ENCODE peak calls at places on chromosome 4, in nine cellular contexts. One of them, this sample, is unnamed.

GRCh38 chr4:186676531-186677158 is 47.0 kb downstream of the FAT1 start:
- DNase-seq in colonic mucosa: no peak
- DNase-seq in thoracic aorta: no peak
- DNase-seq in CD8-positive, alpha-beta memory T cell: no peak
- DNase-seq in astrocyte of the spinal cord: peak
- DNase-seq in adipocyte: peak
- DNase-seq in pancreas: no peak
- DNase-seq in testis: no peak
- DNase-seq in IMR-90: peak
- DNase-seq in this sample: peak

GRCh38 chr4:24846716-24847115 is 51.3 kb downstream of the SOD3 start:
- DNase-seq in colonic mucosa: no peak
- DNase-seq in thoracic aorta: no peak
- DNase-seq in CD8-positive, alpha-beta memory T cell: no peak
- DNase-seq in astrocyte of the spinal cord: no peak
- DNase-seq in adipocyte: no peak
- DNase-seq in pancreas: no peak
- DNase-seq in testis: no peak
- DNase-seq in IMR-90: no peak
- DNase-seq in this sample: no peak

GRCh38 chr4:184838249-184839074 is 12.7 kb upstream of the ACSL1 start:
- DNase-seq in colonic mucosa: no peak
- DNase-seq in thoracic aorta: no peak
- DNase-seq in CD8-positive, alpha-beta memory T cell: no peak
- DNase-seq in astrocyte of the spinal cord: no peak
- DNase-seq in adipocyte: no peak
- DNase-seq in pancreas: no peak
- DNase-seq in testis: no peak
- DNase-seq in IMR-90: peak
- DNase-seq in this sample: no peak

GRCh38 chr4:146638801-146639351 is at the start of gene POU4F2:
- DNase-seq in colonic mucosa: no peak
- DNase-seq in thoracic aorta: no peak
- DNase-seq in CD8-positive, alpha-beta memory T cell: no peak
- DNase-seq in astrocyte of the spinal cord: peak
- DNase-seq in adipocyte: peak
- DNase-seq in pancreas: no peak
- DNase-seq in testis: peak
- DNase-seq in IMR-90: no peak
- DNase-seq in this sample: no peak

GRCh38 chr4:52081216-52081615 is 30.1 kb downstream of the SPATA18 start:
- DNase-seq in colonic mucosa: no peak
- DNase-seq in thoracic aorta: no peak
- DNase-seq in CD8-positive, alpha-beta memory T cell: no peak
- DNase-seq in astrocyte of the spinal cord: no peak
- DNase-seq in adipocyte: peak
- DNase-seq in pancreas: no peak
- DNase-seq in testis: no peak
- DNase-seq in IMR-90: no peak
- DNase-seq in this sample: no peak

GRCh38 chr4:110107868-110108267 is 90.5 kb downstream of the ELOVL6 start:
- DNase-seq in colonic mucosa: no peak
- DNase-seq in thoracic aorta: no peak
- DNase-seq in CD8-positive, alpha-beta memory T cell: no peak
- DNase-seq in astrocyte of the spinal cord: no peak
- DNase-seq in adipocyte: peak
- DNase-seq in pancreas: no peak
- DNase-seq in testis: no peak
- DNase-seq in IMR-90: no peak
- DNase-seq in this sample: no peak

GRCh38 chr4:14853186-14853946 is 148.9 kb upstream of the CPEB2 start:
- DNase-seq in colonic mucosa: no peak
- DNase-seq in thoracic aorta: no peak
- DNase-seq in CD8-positive, alpha-beta memory T cell: no peak
- DNase-seq in astrocyte of the spinal cord: peak
- DNase-seq in adipocyte: peak
- DNase-seq in pancreas: no peak
- DNase-seq in testis: no peak
- DNase-seq in IMR-90: peak
- DNase-seq in this sample: no peak

GRCh38 chr4:123526511-123526910 is 129.9 kb downstream of the SPRY1 start:
- DNase-seq in colonic mucosa: no peak
- DNase-seq in thoracic aorta: no peak
- DNase-seq in CD8-positive, alpha-beta memory T cell: no peak
- DNase-seq in astrocyte of the spinal cord: no peak
- DNase-seq in adipocyte: no peak
- DNase-seq in pancreas: no peak
- DNase-seq in testis: no peak
- DNase-seq in IMR-90: no peak
- DNase-seq in this sample: no peak

GRCh38 chr4:159396151-159396550 is 293.3 kb downstream of the RAPGEF2 start:
- DNase-seq in colonic mucosa: no peak
- DNase-seq in thoracic aorta: no peak
- DNase-seq in CD8-positive, alpha-beta memory T cell: no peak
- DNase-seq in astrocyte of the spinal cord: no peak
- DNase-seq in adipocyte: no peak
- DNase-seq in pancreas: no peak
- DNase-seq in testis: no peak
- DNase-seq in IMR-90: no peak
- DNase-seq in this sample: no peak

GRCh38 chr4:70059149-70059548 is 8.9 kb downstream of the HTN1 start:
- DNase-seq in colonic mucosa: no peak
- DNase-seq in thoracic aorta: no peak
- DNase-seq in CD8-positive, alpha-beta memory T cell: no peak
- DNase-seq in astrocyte of the spinal cord: no peak
- DNase-seq in adipocyte: no peak
- DNase-seq in pancreas: no peak
- DNase-seq in testis: no peak
- DNase-seq in IMR-90: no peak
- DNase-seq in this sample: no peak

GRCh38 chr4:31045724-31046318 is 325.7 kb downstream of the PCDH7 start:
- DNase-seq in colonic mucosa: no peak
- DNase-seq in thoracic aorta: no peak
- DNase-seq in CD8-positive, alpha-beta memory T cell: no peak
- DNase-seq in astrocyte of the spinal cord: peak
- DNase-seq in adipocyte: peak
- DNase-seq in pancreas: peak
- DNase-seq in testis: no peak
- DNase-seq in IMR-90: peak
- DNase-seq in this sample: no peak

GRCh38 chr4:54669831-54670230 is 12.1 kb downstream of the KIT start:
- DNase-seq in colonic mucosa: no peak
- DNase-seq in thoracic aorta: no peak
- DNase-seq in CD8-positive, alpha-beta memory T cell: no peak
- DNase-seq in astrocyte of the spinal cord: no peak
- DNase-seq in adipocyte: no peak
- DNase-seq in pancreas: no peak
- DNase-seq in testis: no peak
- DNase-seq in IMR-90: no peak
- DNase-seq in this sample: no peak

GRCh38 chr4:2263701-2264321 is 1.9 kb upstream of the MXD4 start:
- DNase-seq in colonic mucosa: no peak
- DNase-seq in thoracic aorta: no peak
- DNase-seq in CD8-positive, alpha-beta memory T cell: no peak
- DNase-seq in astrocyte of the spinal cord: no peak
- DNase-seq in adipocyte: no peak
- DNase-seq in pancreas: no peak
- DNase-seq in testis: no peak
- DNase-seq in IMR-90: no peak
- DNase-seq in this sample: no peak

GRCh38 chr4:2266181-2266580 is 4.3 kb upstream of the MXD4 start:
- DNase-seq in colonic mucosa: peak
- DNase-seq in thoracic aorta: no peak
- DNase-seq in CD8-positive, alpha-beta memory T cell: no peak
- DNase-seq in astrocyte of the spinal cord: no peak
- DNase-seq in adipocyte: peak
- DNase-seq in pancreas: no peak
- DNase-seq in testis: peak
- DNase-seq in IMR-90: no peak
- DNase-seq in this sample: no peak

GRCh38 chr4:2264481-2265041 is 2.7 kb upstream of the MXD4 start:
- DNase-seq in colonic mucosa: no peak
- DNase-seq in thoracic aorta: no peak
- DNase-seq in CD8-positive, alpha-beta memory T cell: no peak
- DNase-seq in astrocyte of the spinal cord: no peak
- DNase-seq in adipocyte: no peak
- DNase-seq in pancreas: no peak
- DNase-seq in testis: no peak
- DNase-seq in IMR-90: no peak
- DNase-seq in this sample: no peak

GRCh38 chr4:2266821-2267220 is 4.9 kb upstream of the MXD4 start:
- DNase-seq in colonic mucosa: no peak
- DNase-seq in thoracic aorta: no peak
- DNase-seq in CD8-positive, alpha-beta memory T cell: no peak
- DNase-seq in astrocyte of the spinal cord: no peak
- DNase-seq in adipocyte: no peak
- DNase-seq in pancreas: no peak
- DNase-seq in testis: no peak
- DNase-seq in IMR-90: no peak
- DNase-seq in this sample: no peak

GRCh38 chr4:2265113-2266110 is 3.5 kb upstream of the MXD4 start:
- DNase-seq in colonic mucosa: no peak
- DNase-seq in thoracic aorta: no peak
- DNase-seq in CD8-positive, alpha-beta memory T cell: no peak
- DNase-seq in astrocyte of the spinal cord: no peak
- DNase-seq in adipocyte: no peak
- DNase-seq in pancreas: no peak
- DNase-seq in testis: no peak
- DNase-seq in IMR-90: no peak
- DNase-seq in this sample: no peak
- H3K4me3 ChIP-seq in colonic mucosa: no peak
- H3K4me3 ChIP-seq in thoracic aorta: no peak
- H3K4me3 ChIP-seq in CD8-positive, alpha-beta memory T cell: no peak
- H3K4me3 ChIP-seq in astrocyte of the spinal cord: no peak
- H3K4me3 ChIP-seq in adipocyte: no peak
- H3K4me3 ChIP-seq in pancreas: no peak
- H3K4me3 ChIP-seq in testis: no peak
- H3K4me3 ChIP-seq in IMR-90: no peak
- H3K4me3 ChIP-seq in this sample: no peak

GRCh38 chr4:53477038-53477565 is 99.7 kb downstream of the FIP1L1 start:
- DNase-seq in colonic mucosa: no peak
- DNase-seq in thoracic aorta: no peak
- DNase-seq in CD8-positive, alpha-beta memory T cell: no peak
- DNase-seq in astrocyte of the spinal cord: no peak
- DNase-seq in adipocyte: peak
- DNase-seq in pancreas: no peak
- DNase-seq in testis: no peak
- DNase-seq in IMR-90: peak
- DNase-seq in this sample: no peak
- H3K4me3 ChIP-seq in colonic mucosa: no peak
- H3K4me3 ChIP-seq in thoracic aorta: no peak
- H3K4me3 ChIP-seq in CD8-positive, alpha-beta memory T cell: no peak
- H3K4me3 ChIP-seq in astrocyte of the spinal cord: no peak
- H3K4me3 ChIP-seq in adipocyte: peak
- H3K4me3 ChIP-seq in pancreas: no peak
- H3K4me3 ChIP-seq in testis: no peak
- H3K4me3 ChIP-seq in IMR-90: no peak
- H3K4me3 ChIP-seq in this sample: no peak

DNA sequence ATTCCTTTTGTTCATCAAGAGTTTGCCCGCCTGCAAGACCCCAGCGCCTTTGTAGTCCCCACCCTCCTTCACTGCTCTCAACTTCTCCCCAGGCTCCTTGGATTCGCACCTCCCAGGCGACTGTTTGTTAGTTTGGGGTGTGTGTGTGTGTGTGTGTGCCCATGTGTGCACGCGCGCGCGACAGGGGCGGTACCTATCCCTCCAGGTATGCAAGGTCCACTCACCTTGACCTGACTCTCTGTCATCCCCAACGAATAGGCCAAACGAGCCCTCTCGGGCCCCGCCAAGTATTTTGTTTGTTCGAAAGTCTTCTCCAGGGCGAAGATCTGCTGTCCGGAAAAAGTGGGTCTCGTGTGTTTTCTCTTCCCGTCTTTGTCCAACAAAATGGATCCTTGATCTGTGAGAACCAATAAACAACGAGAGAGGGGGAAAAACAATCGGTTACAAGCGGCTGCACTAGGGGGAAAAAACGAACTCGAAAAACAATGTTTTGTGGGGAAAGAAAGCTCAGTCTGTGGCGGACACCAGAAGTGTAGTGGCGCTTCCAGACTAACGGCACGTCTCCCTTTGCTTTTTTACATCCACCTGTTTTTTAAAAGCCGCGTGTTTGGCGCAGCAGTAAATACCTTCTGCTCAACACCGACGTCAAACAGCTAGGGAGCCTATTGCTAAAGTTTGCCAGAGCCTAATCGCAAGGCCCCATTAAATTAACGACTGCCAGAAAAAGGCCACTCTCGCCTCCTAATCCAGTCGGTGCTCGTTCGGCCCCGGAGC is 3.5 kb downstream of the NKX6-1 start:
- DNase-seq in colonic mucosa: no peak
- DNase-seq in thoracic aorta: no peak
- DNase-seq in CD8-positive, alpha-beta memory T cell: no peak
- DNase-seq in astrocyte of the spinal cord: peak
- DNase-seq in adipocyte: no peak
- DNase-seq in pancreas: no peak
- DNase-seq in testis: no peak
- DNase-seq in IMR-90: no peak
- DNase-seq in this sample: no peak
- H3K4me3 ChIP-seq in colonic mucosa: no peak
- H3K4me3 ChIP-seq in thoracic aorta: no peak
- H3K4me3 ChIP-seq in CD8-positive, alpha-beta memory T cell: no peak
- H3K4me3 ChIP-seq in astrocyte of the spinal cord: peak
- H3K4me3 ChIP-seq in adipocyte: no peak
- H3K4me3 ChIP-seq in pancreas: no peak
- H3K4me3 ChIP-seq in testis: no peak
- H3K4me3 ChIP-seq in IMR-90: no peak
- H3K4me3 ChIP-seq in this sample: no peak

GRCh38 chr4:702618-703048 is 3.0 kb upstream of the PCGF3 start:
- DNase-seq in colonic mucosa: no peak
- DNase-seq in thoracic aorta: no peak
- DNase-seq in CD8-positive, alpha-beta memory T cell: no peak
- DNase-seq in astrocyte of the spinal cord: no peak
- DNase-seq in adipocyte: no peak
- DNase-seq in pancreas: no peak
- DNase-seq in testis: no peak
- DNase-seq in IMR-90: no peak
- DNase-seq in this sample: no peak

GRCh38 chr4:704198-704891 is 1.3 kb upstream of the PCGF3 start:
- DNase-seq in colonic mucosa: no peak
- DNase-seq in thoracic aorta: no peak
- DNase-seq in CD8-positive, alpha-beta memory T cell: no peak
- DNase-seq in astrocyte of the spinal cord: no peak
- DNase-seq in adipocyte: no peak
- DNase-seq in pancreas: no peak
- DNase-seq in testis: no peak
- DNase-seq in IMR-90: no peak
- DNase-seq in this sample: no peak

GRCh38 chr4:703336-704197 is 2.1 kb upstream of the PCGF3 start:
- DNase-seq in colonic mucosa: no peak
- DNase-seq in thoracic aorta: no peak
- DNase-seq in CD8-positive, alpha-beta memory T cell: no peak
- DNase-seq in astrocyte of the spinal cord: no peak
- DNase-seq in adipocyte: no peak
- DNase-seq in pancreas: no peak
- DNase-seq in testis: no peak
- DNase-seq in IMR-90: no peak
- DNase-seq in this sample: no peak

GRCh38 chr4:700587-701264 is 4.9 kb upstream of the PCGF3 start:
- DNase-seq in colonic mucosa: no peak
- DNase-seq in thoracic aorta: no peak
- DNase-seq in CD8-positive, alpha-beta memory T cell: no peak
- DNase-seq in astrocyte of the spinal cord: no peak
- DNase-seq in adipocyte: no peak
- DNase-seq in pancreas: no peak
- DNase-seq in testis: no peak
- DNase-seq in IMR-90: no peak
- DNase-seq in this sample: no peak

GRCh38 chr4:699816-700580 is 5.6 kb upstream of the PCGF3 start:
- DNase-seq in colonic mucosa: no peak
- DNase-seq in thoracic aorta: no peak
- DNase-seq in CD8-positive, alpha-beta memory T cell: no peak
- DNase-seq in astrocyte of the spinal cord: no peak
- DNase-seq in adipocyte: no peak
- DNase-seq in pancreas: no peak
- DNase-seq in testis: no peak
- DNase-seq in IMR-90: no peak
- DNase-seq in this sample: no peak
- H3K4me3 ChIP-seq in colonic mucosa: no peak
- H3K4me3 ChIP-seq in thoracic aorta: no peak
- H3K4me3 ChIP-seq in CD8-positive, alpha-beta memory T cell: no peak
- H3K4me3 ChIP-seq in astrocyte of the spinal cord: no peak
- H3K4me3 ChIP-seq in adipocyte: no peak
- H3K4me3 ChIP-seq in pancreas: no peak
- H3K4me3 ChIP-seq in testis: no peak
- H3K4me3 ChIP-seq in IMR-90: no peak
- H3K4me3 ChIP-seq in this sample: no peak

This sample was measured in SJSA1.